ENCODE peak calls at places on chromosomes 12 and 14, in seven cellular contexts. H is endothelial cell, C is AG04450, Q is Peyer's patch, M is glutamatergic neuron, B is AG10803, S is A549. T is an unnamed sample.

GRCh38 chr14:93708800-93709199 is 79.5 kb downstream of the PRIMA1 start:
- DNase-seq in H (no peak), C (no peak), Q (no peak), M (no peak), B (no peak), S (no peak), T (no peak)

GRCh38 chr14:51884086-51884927 is 23.9 kb downstream of the GNG2 start:
- DNase-seq in H (no peak), C (peak), Q (no peak), M (no peak), B (peak), S (no peak), T (no peak)

GRCh38 chr12:6375269-6376078 is at the start of gene SCNN1A:
- DNase-seq in H (no peak), C (no peak), Q (no peak), M (no peak), B (no peak), S (no peak), T (no peak)

GRCh38 chr12:94134226-94134795 is 14.1 kb upstream of the PLXNC1 start:
- DNase-seq in H (peak), C (peak), Q (no peak), M (no peak), B (peak), S (peak), T (no peak)

GRCh38 chr12:69589082-69589481 is 3.8 kb downstream of the CCT2 start:
- DNase-seq in H (no peak), C (no peak), Q (no peak), M (no peak), B (no peak), S (no peak), T (no peak)

GRCh38 chr14:35114036-35114435 is 7.8 kb downstream of the PPP2R3C start:
- DNase-seq in H (no peak), C (peak), Q (no peak), M (no peak), B (peak), S (no peak), T (no peak)

GRCh38 chr12:114976361-114976760 is 292.4 kb upstream of the TBX3 start:
- DNase-seq in H (no peak), C (no peak), Q (no peak), M (no peak), B (peak), S (no peak), T (no peak)

GRCh38 chr14:68564236-68564825 is 228.5 kb downstream of the ZFP36L1 start:
- DNase-seq in H (no peak), C (no peak), Q (no peak), M (peak), B (no peak), S (no peak), T (no peak)

GRCh38 chr12:19707948-19708409 is 268.7 kb downstream of the AEBP2 start:
- DNase-seq in H (no peak), C (no peak), Q (no peak), M (no peak), B (peak), S (no peak), T (no peak)

GRCh38 chr12:129657179-129657578 is 246.6 kb downstream of the TMEM132D start:
- DNase-seq in H (no peak), C (no peak), Q (no peak), M (no peak), B (no peak), S (no peak), T (no peak)

GRCh38 chr12:108307006-108307405 is 32.1 kb downstream of the CMKLR1 start:
- DNase-seq in H (no peak), C (no peak), Q (no peak), M (no peak), B (peak), S (no peak), T (no peak)

GRCh38 chr14:93734086-93734822 is 54.0 kb downstream of the PRIMA1 start:
- DNase-seq in H (no peak), C (no peak), Q (no peak), M (no peak), B (no peak), S (no peak), T (peak)

GRCh38 chr12:52062167-52063080 is 7.4 kb upstream of the ATG101 start:
- DNase-seq in H (no peak), C (no peak), Q (no peak), M (no peak), B (no peak), S (no peak), T (no peak)

GRCh38 chr12:126385785-126386184 is 1320.5 kb downstream of the AACS start:
- DNase-seq in H (no peak), C (no peak), Q (no peak), M (no peak), B (peak), S (no peak), T (no peak)

GRCh38 chr12:97541366-97541765 is 78.8 kb downstream of the RMST start:
- DNase-seq in H (no peak), C (no peak), Q (no peak), M (no peak), B (no peak), S (no peak), T (no peak)

GRCh38 chr14:73661872-73662271 is 17.1 kb downstream of the DNAL1 start:
- DNase-seq in H (no peak), C (peak), Q (no peak), M (no peak), B (peak), S (no peak), T (no peak)

GRCh38 chr12:53056901-53057300 is 7.0 kb downstream of the TNS2 start:
- DNase-seq in H (no peak), C (no peak), Q (no peak), M (no peak), B (no peak), S (no peak), T (no peak)

GRCh38 chr12:24752763-24753462 is 196.0 kb downstream of the BCAT1 start:
- DNase-seq in H (no peak), C (no peak), Q (no peak), M (no peak), B (no peak), S (no peak), T (no peak)

GRCh38 chr12:51827925-51828818 is 20.3 kb downstream of the FIGNL2 start:
- DNase-seq in H (no peak), C (no peak), Q (no peak), M (no peak), B (peak), S (no peak), T (no peak)

GRCh38 chr14:83548061-83548839 is 1981.7 kb upstream of the FLRT2 start:
- DNase-seq in H (no peak), C (peak), Q (no peak), M (no peak), B (no peak), S (no peak), T (no peak)

GRCh38 chr12:29447285-29447975 is 50.1 kb downstream of the OVCH1 start:
- DNase-seq in H (no peak), C (no peak), Q (no peak), M (no peak), B (no peak), S (no peak), T (no peak)

GRCh38 chr14:77094672-77095284 is 3.3 kb upstream of the CIPC start:
- DNase-seq in H (peak), C (peak), Q (peak), M (peak), B (peak), S (peak), T (peak)

GRCh38 chr12:67747869-67748760 is 99.6 kb downstream of the DYRK2 start:
- DNase-seq in H (no peak), C (no peak), Q (no peak), M (no peak), B (peak), S (peak), T (no peak)

GRCh38 chr12:87253157-87253556 is 776.0 kb downstream of the C12orf50 start:
- DNase-seq in H (no peak), C (no peak), Q (no peak), M (no peak), B (no peak), S (no peak), T (no peak)

GRCh38 chr12:66717049-66717448 is 38.2 kb upstream of the GRIP1 start:
- DNase-seq in H (no peak), C (no peak), Q (no peak), M (no peak), B (no peak), S (no peak), T (no peak)

GRCh38 chr14:75981426-75981825 is 369 bp downstream of the TGFB3 start:
- DNase-seq in H (no peak), C (no peak), Q (peak), M (no peak), B (no peak), S (no peak), T (peak)

GRCh38 chr12:101238806-101239329 is 28.8 kb upstream of the SLC5A8 start:
- DNase-seq in H (no peak), C (no peak), Q (no peak), M (peak), B (no peak), S (no peak), T (no peak)

GRCh38 chr12:15116073-15116472 is 105.1 kb downstream of the RERG start:
- DNase-seq in H (no peak), C (no peak), Q (no peak), M (no peak), B (no peak), S (no peak), T (no peak)

GRCh38 chr12:5246196-5246595 is 185.7 kb upstream of the NTF3 start:
- DNase-seq in H (no peak), C (no peak), Q (no peak), M (no peak), B (no peak), S (no peak), T (no peak)
- TF ChIP-seq CTCF in H (no peak), C (no peak), Q (no peak), M (no peak), B (no peak), S (no peak), T (no peak)

GRCh38 chr14:32345311-32345771 is 16.2 kb downstream of the AKAP6 start:
- DNase-seq in H (no peak), C (no peak), Q (no peak), M (no peak), B (no peak), S (no peak), T (no peak)
- TF ChIP-seq CTCF in H (no peak), C (peak), Q (no peak), M (no peak), B (peak), S (no peak), T (no peak)

DNA sequence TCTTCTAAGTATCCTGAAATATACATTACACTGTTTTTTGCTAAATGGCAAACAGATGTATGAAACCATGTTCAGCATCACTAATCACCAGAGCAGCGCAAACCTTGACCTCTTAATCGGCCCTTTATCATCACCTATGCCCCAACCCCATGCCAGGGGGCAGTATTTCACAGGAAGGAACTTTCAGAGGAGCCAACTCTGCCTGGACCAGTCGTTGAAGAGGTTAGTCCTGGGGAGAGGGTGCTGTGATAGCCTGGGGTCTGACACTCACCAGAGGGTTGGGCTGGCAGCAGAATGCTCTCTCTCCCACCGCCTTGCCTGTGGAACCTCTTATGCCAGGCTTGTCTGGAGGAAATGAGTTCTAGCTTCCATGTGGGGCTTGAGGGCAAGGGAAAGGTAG is 411.7 kb downstream of the TMEM117 start:
- DNase-seq in H (no peak), C (no peak), Q (no peak), M (peak), B (no peak), S (no peak), T (peak)
- TF ChIP-seq CTCF in H (no peak), C (no peak), Q (no peak), M (peak), B (no peak), S (no peak), T (no peak)

GRCh38 chr14:81199084-81199483 is 21.7 kb downstream of the GTF2A1 start:
- DNase-seq in H (no peak), C (no peak), Q (no peak), M (no peak), B (no peak), S (no peak), T (no peak)

GRCh38 chr14:81200041-81200440 is 20.7 kb downstream of the GTF2A1 start:
- DNase-seq in H (no peak), C (no peak), Q (no peak), M (no peak), B (no peak), S (no peak), T (no peak)

GRCh38 chr14:81198651-81199050 is 22.1 kb downstream of the GTF2A1 start:
- DNase-seq in H (no peak), C (no peak), Q (no peak), M (no peak), B (no peak), S (no peak), T (no peak)

GRCh38 chr14:81192594-81192993 is 28.2 kb downstream of the GTF2A1 start:
- DNase-seq in H (no peak), C (no peak), Q (no peak), M (no peak), B (no peak), S (no peak), T (no peak)

DNA sequence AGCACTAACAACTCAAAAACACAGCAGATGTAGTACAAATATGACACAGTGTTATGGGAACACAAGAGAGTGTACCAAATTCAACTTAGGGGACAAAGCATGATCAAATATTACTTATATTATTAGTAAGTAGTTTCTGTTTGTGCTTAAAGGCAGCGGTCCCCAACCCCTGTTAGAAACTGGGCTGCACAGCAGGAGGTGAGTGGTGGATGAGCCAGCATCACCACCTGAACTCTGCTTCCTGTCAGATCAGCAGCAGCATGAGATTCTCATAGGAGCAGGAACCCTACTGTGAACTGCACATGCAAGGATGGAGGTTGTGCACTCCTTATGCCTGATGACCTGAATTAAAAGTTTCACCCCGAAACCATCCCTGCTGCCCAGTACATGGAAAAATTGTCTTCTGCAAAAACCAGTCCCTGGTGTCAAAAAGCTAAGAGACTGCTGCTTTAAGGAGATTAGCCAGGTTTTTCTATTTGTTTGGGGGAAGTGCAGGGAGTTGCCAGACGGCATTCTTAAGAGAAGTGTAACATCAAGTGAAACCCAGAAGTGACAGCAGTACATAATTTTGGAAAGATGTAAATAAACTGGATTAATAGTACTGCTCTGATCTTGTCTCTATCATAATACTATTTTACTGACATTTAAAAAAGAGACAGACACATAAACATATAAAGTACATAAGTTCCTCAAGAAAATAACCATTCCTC is 26.7 kb downstream of the GTF2A1 start:
- DNase-seq in H (no peak), C (no peak), Q (no peak), M (no peak), B (no peak), S (no peak), T (no peak)
- TF ChIP-seq CTCF in H (no peak), C (no peak), Q (no peak), M (no peak), B (no peak), S (no peak), T (no peak)

GRCh38 chr14:72098202-72098601 is 166.0 kb downstream of the RGS6 start:
- DNase-seq in H (no peak), C (no peak), Q (no peak), M (no peak), B (no peak), S (no peak), T (no peak)

DNA sequence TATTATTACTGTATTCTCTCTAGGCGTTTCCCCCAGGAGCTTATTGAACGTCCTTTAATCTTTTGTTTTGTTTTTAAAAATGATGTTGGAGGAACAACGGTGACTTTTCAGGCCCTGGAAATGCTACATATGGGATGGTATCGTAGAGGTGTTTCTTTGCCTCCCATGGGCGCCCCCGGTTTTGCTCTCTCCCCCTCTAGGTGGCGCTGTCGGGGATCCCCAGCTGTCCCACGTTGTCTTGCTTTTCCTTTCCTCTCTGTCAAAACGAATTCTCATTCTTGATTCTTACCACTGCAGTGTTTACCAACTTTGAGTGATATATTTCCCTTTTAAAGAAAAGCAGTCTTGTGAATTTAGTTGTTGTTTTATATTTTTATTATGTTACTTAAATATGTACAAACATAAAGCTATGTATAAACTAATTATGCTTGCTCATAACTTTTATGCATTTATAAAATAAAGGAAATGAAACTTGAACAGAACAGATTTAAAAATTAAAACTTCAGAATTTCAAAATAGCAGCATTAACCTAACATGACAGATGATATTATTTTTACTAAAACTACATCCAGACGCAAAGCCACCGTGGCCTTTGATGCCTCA is 171.9 kb downstream of the RGS6 start:
- DNase-seq in H (peak), C (no peak), Q (no peak), M (peak), B (no peak), S (peak), T (peak)
- TF ChIP-seq CTCF in H (peak), C (peak), Q (peak), M (peak), B (peak), S (no peak), T (peak)

GRCh38 chr12:50619610-50619958 is 114.8 kb downstream of the DIP2B start:
- DNase-seq in H (no peak), C (no peak), Q (no peak), M (no peak), B (no peak), S (no peak), T (no peak)

GRCh38 chr12:50620975-50621360 is 116.2 kb downstream of the DIP2B start:
- DNase-seq in H (no peak), C (no peak), Q (no peak), M (no peak), B (no peak), S (no peak), T (no peak)

GRCh38 chr12:50618864-50619609 is 114.3 kb downstream of the DIP2B start:
- DNase-seq in H (no peak), C (no peak), Q (no peak), M (no peak), B (no peak), S (no peak), T (no peak)

GRCh38 chr12:50620050-50620974 is 115.5 kb downstream of the DIP2B start:
- DNase-seq in H (no peak), C (no peak), Q (no peak), M (no peak), B (peak), S (no peak), T (peak)

DNA sequence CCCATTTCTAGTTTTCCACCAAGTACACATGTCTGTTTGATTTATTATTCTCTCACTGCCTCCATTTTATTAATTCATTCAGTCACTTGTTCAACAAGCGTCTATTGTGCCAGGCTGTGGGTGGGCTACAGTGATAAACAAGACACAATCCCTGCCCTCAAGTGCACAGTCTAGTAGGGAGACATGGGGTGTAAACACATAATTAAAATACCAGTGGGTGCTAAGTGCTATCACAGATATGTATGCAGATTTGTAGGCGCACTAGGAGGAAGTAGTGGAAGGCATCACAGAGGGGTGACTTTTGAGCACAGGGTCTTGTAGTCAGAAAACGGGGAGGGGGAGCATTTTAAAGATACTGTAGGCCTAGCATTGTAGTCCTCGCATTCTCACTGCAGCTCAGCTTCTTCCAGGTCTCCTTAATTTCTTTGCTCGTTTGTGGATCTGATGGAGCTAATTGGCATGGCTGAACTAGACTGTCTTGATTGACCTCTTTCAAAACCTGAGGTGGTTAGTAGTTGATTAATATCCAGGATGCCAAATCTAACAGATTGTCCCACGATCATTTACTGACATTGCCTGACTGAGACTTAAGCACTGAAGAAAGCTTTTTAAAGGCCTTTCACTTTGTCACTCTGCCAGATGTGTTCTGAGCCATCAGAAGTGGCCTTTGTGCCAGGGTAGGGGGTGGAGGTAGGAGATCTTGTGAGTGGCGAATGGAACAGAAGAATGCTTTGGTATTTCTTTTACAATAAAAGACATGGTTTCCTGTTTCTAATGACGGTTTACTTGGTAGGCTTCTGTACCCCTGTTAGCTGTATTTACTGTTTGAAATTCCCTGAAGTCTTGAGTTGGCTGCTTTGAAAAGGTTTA is 116.9 kb downstream of the DIP2B start:
- DNase-seq in H (no peak), C (no peak), Q (no peak), M (no peak), B (no peak), S (no peak), T (no peak)
- TF ChIP-seq CTCF in H (no peak), C (no peak), Q (no peak), M (no peak), B (no peak), S (no peak), T (no peak)